ENCODE peak calls at places on chromosomes 11 and 22, in four cellular contexts. One of them, this sample, is unnamed.
A peak's percentile ranks its signal among the peaks of the same experiment; 100 is the strongest.

GRCh38 chr11:126355324-126355925 is at the start of gene ST3GAL4:
- DNase-seq in GM23248: peak; percentile 79
- DNase-seq in H1: peak; percentile 33
- DNase-seq in stomach: peak; percentile 65
- DNase-seq in this sample: no peak

GRCh38 chr11:89487016-89487415 is 4.2 kb downstream of the NOX4 start:
- DNase-seq in GM23248: peak; percentile 30
- DNase-seq in H1: no peak
- DNase-seq in stomach: no peak
- DNase-seq in this sample: no peak

GRCh38 chr11:15912825-15913224 is 443.5 kb downstream of the SOX6 start:
- DNase-seq in GM23248: no peak
- DNase-seq in H1: no peak
- DNase-seq in stomach: no peak
- DNase-seq in this sample: no peak

GRCh38 chr11:41461057-41461681 is 1.7 kb upstream of the LRRC4C start:
- DNase-seq in GM23248: peak; percentile 13
- DNase-seq in H1: no peak
- DNase-seq in stomach: no peak
- DNase-seq in this sample: no peak

GRCh38 chr22:46748948-46749681 is 11.1 kb upstream of the CERK start:
- DNase-seq in GM23248: peak; percentile 73
- DNase-seq in H1: no peak
- DNase-seq in stomach: no peak
- DNase-seq in this sample: no peak

GRCh38 chr11:26350002-26350401 is 18.1 kb downstream of the ANO3 start:
- DNase-seq in GM23248: no peak
- DNase-seq in H1: no peak
- DNase-seq in stomach: no peak
- DNase-seq in this sample: no peak

GRCh38 chr22:42811510-42811909 is 45.6 kb downstream of the ARFGAP3 start:
- DNase-seq in GM23248: no peak
- DNase-seq in H1: no peak
- DNase-seq in stomach: no peak
- DNase-seq in this sample: no peak

GRCh38 chr22:36285545-36285944 is 32.6 kb downstream of the APOL1 start:
- DNase-seq in GM23248: no peak
- DNase-seq in H1: no peak
- DNase-seq in stomach: no peak
- DNase-seq in this sample: no peak

GRCh38 chr11:101448881-101449442 is 134.8 kb downstream of the TRPC6 start:
- DNase-seq in GM23248: peak; percentile 20
- DNase-seq in H1: no peak
- DNase-seq in stomach: no peak
- DNase-seq in this sample: no peak

GRCh38 chr11:70574725-70575347 is 176.5 kb downstream of the CTTN start:
- DNase-seq in GM23248: no peak
- DNase-seq in H1: no peak
- DNase-seq in stomach: no peak
- DNase-seq in this sample: no peak

GRCh38 chr11:111438168-111438567 is 59.1 kb upstream of the POU2AF1 start:
- DNase-seq in GM23248: no peak
- DNase-seq in H1: no peak
- DNase-seq in stomach: no peak
- DNase-seq in this sample: no peak

GRCh38 chr11:69560141-69560790 is 78.8 kb downstream of the LINC01488 start:
- DNase-seq in GM23248: peak; percentile 52
- DNase-seq in H1: no peak
- DNase-seq in stomach: no peak
- DNase-seq in this sample: no peak

GRCh38 chr22:22410121-22410520 is 98.4 kb downstream of the ZNF280B start:
- DNase-seq in GM23248: no peak
- DNase-seq in H1: no peak
- DNase-seq in stomach: no peak
- DNase-seq in this sample: no peak

GRCh38 chr11:126115253-126115540 is 52.5 kb upstream of the CDON start:
- DNase-seq in GM23248: peak; percentile 68
- DNase-seq in H1: no peak
- DNase-seq in stomach: peak; percentile 91
- DNase-seq in this sample: no peak

GRCh38 chr11:66619080-66619554 is 2.7 kb downstream of the RBM14 start:
- DNase-seq in GM23248: peak; percentile 79
- DNase-seq in H1: no peak
- DNase-seq in stomach: no peak
- DNase-seq in this sample: no peak

GRCh38 chr11:78651136-78651775 is 76.6 kb upstream of the NARS2 start:
- DNase-seq in GM23248: no peak
- DNase-seq in H1: no peak
- DNase-seq in stomach: no peak
- DNase-seq in this sample: no peak

GRCh38 chr11:133386262-133386661 is 146.0 kb downstream of the OPCML start:
- DNase-seq in GM23248: no peak
- DNase-seq in H1: no peak
- DNase-seq in stomach: no peak
- DNase-seq in this sample: no peak

GRCh38 chr22:40128989-40129388 is 48.7 kb upstream of the TNRC6B start:
- DNase-seq in GM23248: no peak
- DNase-seq in H1: no peak
- DNase-seq in stomach: no peak
- DNase-seq in this sample: no peak

GRCh38 chr11:72812604-72812967 is 1.6 kb upstream of the ATG16L2 start:
- DNase-seq in GM23248: no peak
- DNase-seq in H1: no peak
- DNase-seq in stomach: no peak
- DNase-seq in this sample: no peak

GRCh38 chr11:76577921-76578654 is 92.5 kb downstream of the LRRC32 start:
- DNase-seq in GM23248: no peak
- DNase-seq in H1: no peak
- DNase-seq in stomach: no peak
- DNase-seq in this sample: no peak

GRCh38 chr11:120303004-120303637 is 22.0 kb upstream of the TLCD5 start:
- DNase-seq in GM23248: peak; percentile 87
- DNase-seq in H1: peak; percentile 64
- DNase-seq in stomach: peak; percentile 78
- DNase-seq in this sample: peak; percentile 40

GRCh38 chr11:10807629-10808552 is 835 bp downstream of the EIF4G2 start:
- DNase-seq in GM23248: peak; percentile 78
- DNase-seq in H1: no peak
- DNase-seq in stomach: peak; percentile 58
- DNase-seq in this sample: no peak

GRCh38 chr22:36166518-36167220 is 6.1 kb upstream of the APOL3 start:
- DNase-seq in GM23248: no peak
- DNase-seq in H1: no peak
- DNase-seq in stomach: no peak
- DNase-seq in this sample: no peak

GRCh38 chr11:25961539-25961938 is 370.4 kb upstream of the ANO3 start:
- DNase-seq in GM23248: no peak
- DNase-seq in H1: no peak
- DNase-seq in stomach: no peak
- DNase-seq in this sample: no peak

GRCh38 chr11:43693731-43694130 is 13.2 kb downstream of the HSD17B12 start:
- DNase-seq in GM23248: no peak
- DNase-seq in H1: no peak
- DNase-seq in stomach: no peak
- DNase-seq in this sample: no peak

GRCh38 chr11:69310934-69311766 is 17.2 kb downstream of the MYEOV start:
- DNase-seq in GM23248: no peak
- DNase-seq in H1: no peak
- DNase-seq in stomach: no peak
- DNase-seq in this sample: no peak

GRCh38 chr22:30036656-30037055 is 43.6 kb upstream of the HORMAD2 start:
- DNase-seq in GM23248: peak; percentile 59
- DNase-seq in H1: no peak
- DNase-seq in stomach: no peak
- DNase-seq in this sample: no peak

DNA sequence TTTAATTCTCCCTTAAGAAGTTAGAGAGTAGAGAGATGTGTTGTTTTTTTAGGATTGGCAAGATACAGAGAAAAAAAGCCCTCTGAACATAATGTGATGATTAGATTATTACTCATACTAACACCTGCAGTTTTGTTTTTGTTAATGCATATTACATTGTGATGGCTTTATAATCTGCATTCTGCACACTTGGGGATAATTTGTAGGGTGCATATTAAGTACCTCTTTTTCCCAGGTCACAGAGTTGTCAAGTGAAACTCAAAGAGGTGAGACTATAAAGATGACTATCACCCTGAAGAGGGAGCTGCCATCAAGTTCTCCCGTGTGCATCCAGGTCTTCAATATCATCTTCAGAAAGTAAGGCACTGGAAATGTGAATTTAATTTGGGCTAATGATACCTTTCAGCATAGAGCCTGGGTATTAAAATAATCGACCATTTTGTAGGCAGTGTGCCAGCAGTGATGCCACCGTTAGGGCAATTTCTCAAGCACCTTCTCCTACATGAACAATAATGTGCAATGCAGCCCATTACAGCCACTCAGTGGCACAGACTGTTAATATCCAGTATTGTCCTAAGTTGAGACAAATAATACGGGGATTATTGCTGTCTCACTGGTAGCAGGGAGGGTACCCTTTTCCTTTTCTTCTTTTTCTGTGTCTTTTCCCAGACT is 16.2 kb downstream of the PIWIL4 start:
- DNase-seq in GM23248: no peak
- DNase-seq in H1: no peak
- DNase-seq in stomach: no peak
- DNase-seq in this sample: no peak
- H3K4me3 ChIP-seq in GM23248: no peak overlapping the region
- H3K4me3 ChIP-seq in H1: no peak overlapping the region
- H3K4me3 ChIP-seq in stomach: no peak overlapping the region
- H3K4me3 ChIP-seq in this sample: no peak overlapping the region

GRCh38 chr22:32331918-32332725 is 25.5 kb upstream of the RFPL3 start:
- DNase-seq in GM23248: no peak
- DNase-seq in H1: no peak
- DNase-seq in stomach: peak; percentile 20
- DNase-seq in this sample: no peak
- H3K4me3 ChIP-seq in GM23248: no peak overlapping the region
- H3K4me3 ChIP-seq in H1: no peak overlapping the region
- H3K4me3 ChIP-seq in stomach: no peak overlapping the region
- H3K4me3 ChIP-seq in this sample: no peak overlapping the region

DNA sequence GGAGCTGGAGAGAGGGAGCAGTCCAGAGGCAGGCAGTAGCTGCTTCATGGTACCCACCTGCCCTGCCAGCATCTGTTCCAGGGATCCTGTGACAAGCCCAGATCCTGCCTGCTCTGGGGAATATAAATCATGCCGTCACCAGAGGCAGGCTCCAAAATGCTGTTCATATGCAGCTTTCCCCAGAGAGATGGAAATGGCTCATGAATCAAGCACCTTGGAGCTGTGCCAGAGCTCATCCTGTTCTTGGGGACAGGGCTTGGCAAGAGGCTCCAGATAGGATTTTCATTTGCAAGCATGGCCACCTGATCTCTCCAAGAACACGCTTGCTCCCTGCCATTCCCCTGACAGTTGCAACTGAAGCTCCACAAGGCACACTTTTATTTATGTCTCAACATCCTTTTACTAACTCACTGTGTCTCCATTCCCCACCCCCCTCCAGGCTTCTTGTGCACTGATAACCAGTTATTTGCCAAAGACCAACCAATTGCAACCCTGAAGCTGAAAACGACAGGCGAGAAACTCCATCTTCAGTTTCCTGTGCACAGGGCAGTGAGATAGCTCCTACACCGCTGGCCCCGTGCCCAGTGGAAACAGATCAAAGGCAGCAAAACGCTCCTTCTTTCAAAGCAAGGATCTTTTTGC is 115.8 kb upstream of the PITPNB start:
- DNase-seq in GM23248: peak; percentile 62
- DNase-seq in H1: no peak
- DNase-seq in stomach: peak; percentile 78
- DNase-seq in this sample: no peak
- H3K4me3 ChIP-seq in GM23248: no peak overlapping the region
- H3K4me3 ChIP-seq in H1: no peak overlapping the region
- H3K4me3 ChIP-seq in stomach: no peak overlapping the region
- H3K4me3 ChIP-seq in this sample: no peak overlapping the region

GRCh38 chr11:1041149-1041467 is 4.6 kb upstream of the MUC6 start:
- DNase-seq in GM23248: no peak
- DNase-seq in H1: no peak
- DNase-seq in stomach: no peak
- DNase-seq in this sample: no peak

GRCh38 chr11:1041471-1041870 is 5.0 kb upstream of the MUC6 start:
- DNase-seq in GM23248: no peak
- DNase-seq in H1: no peak
- DNase-seq in stomach: no peak
- DNase-seq in this sample: no peak

GRCh38 chr11:1040428-1041148 is 4.1 kb upstream of the MUC6 start:
- DNase-seq in GM23248: peak; percentile 32
- DNase-seq in H1: no peak
- DNase-seq in stomach: peak; percentile 55
- DNase-seq in this sample: no peak

GRCh38 chr11:1042626-1043562 is 6.4 kb upstream of the MUC6 start:
- DNase-seq in GM23248: no peak
- DNase-seq in H1: no peak
- DNase-seq in stomach: no peak
- DNase-seq in this sample: no peak

DNA sequence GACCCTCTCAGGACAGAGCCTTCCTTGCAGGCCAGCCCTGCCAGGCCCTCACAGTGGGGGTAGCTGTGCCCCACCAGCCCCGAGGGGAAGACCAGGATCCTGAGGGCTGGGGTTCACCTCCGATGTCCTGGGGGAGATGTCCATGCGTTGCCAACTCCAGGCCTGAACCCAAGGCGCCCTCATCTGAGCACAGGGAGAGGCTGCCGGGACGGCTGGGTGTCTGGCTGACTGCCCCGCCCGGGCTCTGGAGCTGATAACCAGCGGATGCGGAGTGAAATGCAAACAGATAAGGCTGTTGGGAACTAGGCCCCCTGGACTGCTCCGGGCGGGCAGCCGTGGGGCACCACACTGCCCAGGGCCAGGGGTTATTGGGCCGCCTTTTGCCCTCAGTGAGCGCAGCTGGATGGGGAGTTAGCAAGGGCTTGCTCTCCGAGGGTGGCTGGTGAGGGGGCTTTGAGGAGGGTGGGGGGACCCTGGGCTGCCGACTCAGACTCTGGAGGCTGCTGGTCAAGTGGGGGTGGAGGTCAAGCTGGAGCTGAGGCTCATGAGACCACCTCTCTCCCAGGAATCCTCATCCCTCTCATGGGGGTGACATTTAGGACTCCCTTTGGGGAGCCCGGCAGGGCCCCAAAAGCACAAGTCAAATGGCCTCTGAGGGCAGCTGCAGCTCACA is 5.6 kb upstream of the MUC6 start:
- DNase-seq in GM23248: no peak
- DNase-seq in H1: no peak
- DNase-seq in stomach: peak; percentile 84
- DNase-seq in this sample: no peak
- H3K4me3 ChIP-seq in GM23248: no peak overlapping the region
- H3K4me3 ChIP-seq in H1: no peak overlapping the region
- H3K4me3 ChIP-seq in stomach: no peak overlapping the region
- H3K4me3 ChIP-seq in this sample: no peak overlapping the region

This sample was measured in epithelial cell of proximal tubule.